ENCODE peak calls at places on chromosomes 3 and 15, in eight cellular contexts. N is PC-3, W is neural progenitor cell, I is hepatocyte, Q is OCI-LY7, P is SK-N-SH, J is HepG2, A is IMR-90. Z is an unnamed sample.

GRCh38 chr15:89389841-89390603 is 55.4 kb upstream of the POLG start:
- DNase-seq in N (no peak), Q (no peak), A (no peak), W (peak; percentile 63), I (no peak), P (peak; percentile 83), J (no peak), Z (no peak)

GRCh38 chr3:11944052-11944673 is 60.0 kb upstream of the SYN2 start:
- DNase-seq in Q (no peak), A (peak; percentile 10), J (peak; percentile 37), P (peak; percentile 27), N (peak; percentile 72), I (peak; percentile 54), W (peak; percentile 69), Z (peak; percentile 44)

GRCh38 chr15:62124176-62124952 is 40.7 kb downstream of the C2CD4B start:
- DNase-seq in N (peak; percentile 63), I (no peak), P (no peak), A (peak; percentile 20), J (peak; percentile 49), Q (peak; percentile 6), W (no peak), Z (no peak)

GRCh38 chr15:58546066-58546591 is 114.3 kb downstream of the LIPC start:
- DNase-seq in I (no peak), A (no peak), P (no peak), N (no peak), J (no peak), W (no peak), Q (no peak), Z (no peak)

GRCh38 chr15:77027697-77028450 is 32.9 kb downstream of the PSTPIP1 start:
- DNase-seq in J (no peak), W (peak; percentile 55), A (no peak), Q (no peak), N (no peak), I (no peak), P (peak; percentile 32), Z (no peak)

GRCh38 chr15:74422723-74423442 is 10.9 kb downstream of the SEMA7A start:
- DNase-seq in P (no peak), N (peak; percentile 24), W (peak; percentile 55), Q (no peak), I (no peak), J (peak; percentile 82), A (peak; percentile 52), Z (no peak)

GRCh38 chr15:78855746-78856145 is 16.9 kb upstream of the MORF4L1 start:
- DNase-seq in W (no peak), J (no peak), I (no peak), Q (no peak), P (no peak), N (no peak), A (peak; percentile 78), Z (no peak)

GRCh38 chr3:16290007-16290826 is 25.2 kb downstream of the OXNAD1 start:
- DNase-seq in W (peak; percentile 63), N (peak; percentile 73), P (peak; percentile 30), A (peak; percentile 67), I (peak; percentile 63), Q (peak; percentile 62), J (peak; percentile 37), Z (peak; percentile 85)

GRCh38 chr15:50840520-50840919 is 68.0 kb upstream of the AP4E1 start:
- DNase-seq in P (no peak), J (no peak), I (no peak), W (no peak), N (no peak), A (no peak), Q (no peak), Z (peak; percentile 47)

GRCh38 chr3:107578523-107578922 is 55.8 kb downstream of the BBX start:
- DNase-seq in W (no peak), I (no peak), N (no peak), Q (no peak), A (no peak), P (no peak), J (no peak), Z (no peak)

GRCh38 chr3:36562945-36563344 is 182.6 kb downstream of the STAC start:
- DNase-seq in Q (no peak), N (no peak), W (no peak), P (no peak), J (no peak), I (no peak), A (no peak), Z (no peak)

GRCh38 chr3:30628931-30629590 is 22.7 kb downstream of the TGFBR2 start:
- DNase-seq in W (no peak), N (no peak), I (peak; percentile 18), A (no peak), Q (peak; percentile 75), J (no peak), P (no peak), Z (no peak)
- H4K20me1 ChIP-seq in W (no peaks in the 10 kb centered on the region), N (peaks cover 12% of the 10 kb centered on the region), I (no peaks in the 10 kb centered on the region), A (peaks cover 21% of the 10 kb centered on the region), Q (no peaks in the 10 kb centered on the region), J (peaks cover 97% of the 10 kb centered on the region), P (peaks cover 4% of the 10 kb centered on the region), Z (no peaks in the 10 kb centered on the region)

GRCh38 chr3:141900343-141900742 is 23.9 kb downstream of the ATP1B3 start:
- DNase-seq in P (no peak), Q (no peak), A (no peak), N (no peak), W (no peak), I (no peak), J (no peak), Z (no peak)
- H3K4me3 ChIP-seq in P (no peak overlapping the region), Q (no peak overlapping the region), A (no peak overlapping the region), N (no peak overlapping the region), W (no peak overlapping the region), I (no peak overlapping the region), J (no peak overlapping the region), Z (no peak overlapping the region)

DNA sequence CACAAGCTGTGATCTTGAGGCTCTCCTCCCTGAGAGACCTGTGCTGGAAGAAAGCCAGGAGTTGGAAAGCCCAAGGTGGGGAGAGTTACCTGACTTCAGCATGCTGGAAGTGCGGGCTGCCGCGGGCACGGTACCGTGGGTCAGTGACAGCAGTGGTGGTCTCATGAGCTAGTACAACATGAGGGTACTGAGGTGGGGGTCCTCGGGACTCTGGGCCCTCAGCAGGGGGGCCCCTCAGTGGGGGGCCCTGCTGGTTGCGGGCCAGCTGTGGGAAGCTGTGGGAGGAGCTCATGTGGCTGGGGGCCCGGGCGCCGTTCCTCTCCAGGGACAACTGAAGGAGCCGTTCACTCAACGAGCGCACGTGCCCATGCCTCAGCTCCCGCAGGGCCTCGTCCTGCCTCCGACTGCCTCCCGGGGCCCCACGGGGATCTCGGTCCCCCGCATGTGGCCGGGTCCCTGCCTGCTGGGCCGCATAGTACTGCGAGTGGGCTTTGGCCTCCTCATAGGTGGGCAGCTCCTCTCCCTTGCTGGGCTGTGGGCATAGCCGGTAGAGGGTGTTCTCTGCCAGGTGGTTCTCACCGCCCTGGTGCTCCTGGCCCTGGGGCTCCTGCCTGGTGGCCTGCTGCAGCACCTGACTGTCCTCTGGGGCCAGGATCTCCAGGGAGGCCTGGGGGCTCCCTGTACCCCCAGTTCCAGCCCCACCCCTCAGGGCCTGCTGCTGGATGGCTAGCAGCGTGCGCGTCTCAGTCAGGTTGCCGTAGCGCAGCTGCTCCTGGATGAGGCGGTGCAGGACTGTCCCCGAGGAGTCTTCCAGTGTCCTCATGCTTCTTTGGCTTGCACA is 3.4 kb downstream of the AMOTL2 start:
- DNase-seq in Q (no peak), J (no peak), N (no peak), I (no peak), P (no peak), W (no peak), A (no peak), Z (no peak)
- H3K4me2 ChIP-seq in Q (no peak overlapping the region), J (no peak overlapping the region), N (no peak overlapping the region), I (peak overlapping the region; percentile 81), P (peak overlapping the region; percentile 89), W (no peak overlapping the region), A (peak overlapping the region; percentile 93), Z (no peak overlapping the region)

GRCh38 chr15:70322051-70322668 is 224.4 kb upstream of the TLE3 start:
- DNase-seq in J (no peak), I (no peak), Q (no peak), N (no peak), A (no peak), W (no peak), P (no peak), Z (peak; percentile 65)
- H4K20me1 ChIP-seq in J (no peaks in the 10 kb centered on the region), I (no peaks in the 10 kb centered on the region), Q (no peaks in the 10 kb centered on the region), N (no peaks in the 10 kb centered on the region), A (no peaks in the 10 kb centered on the region), W (peaks cover 5% of the 10 kb centered on the region), P (no peaks in the 10 kb centered on the region), Z (no peaks in the 10 kb centered on the region)

GRCh38 chr15:39885099-39885777 is 34.8 kb downstream of the GPR176 start:
- DNase-seq in N (no peak), P (no peak), W (no peak), A (no peak), J (no peak), I (no peak), Q (no peak), Z (no peak)
- H3K4me3 ChIP-seq in N (no peak overlapping the region), P (no peak overlapping the region), W (no peak overlapping the region), A (no peak overlapping the region), J (no peak overlapping the region), I (no peak overlapping the region), Q (no peak overlapping the region), Z (no peak overlapping the region)

GRCh38 chr15:26065723-26066122 is 202.6 kb upstream of the ATP10A start:
- DNase-seq in Q (no peak), N (no peak), P (no peak), A (no peak), J (no peak), W (peak; percentile 61), I (no peak), Z (no peak)

GRCh38 chr15:26073430-26074333 is 210.6 kb upstream of the ATP10A start:
- DNase-seq in A (no peak), Q (no peak), W (no peak), J (no peak), N (no peak), I (no peak), P (no peak), Z (no peak)

GRCh38 chr15:26066896-26067295 is 203.8 kb upstream of the ATP10A start:
- DNase-seq in P (no peak), N (no peak), Q (no peak), I (no peak), A (no peak), J (no peak), W (no peak), Z (no peak)

GRCh38 chr15:26069204-26069603 is 206.1 kb upstream of the ATP10A start:
- DNase-seq in W (peak; percentile 71), J (no peak), P (no peak), I (no peak), A (no peak), Q (no peak), N (no peak), Z (no peak)

DNA sequence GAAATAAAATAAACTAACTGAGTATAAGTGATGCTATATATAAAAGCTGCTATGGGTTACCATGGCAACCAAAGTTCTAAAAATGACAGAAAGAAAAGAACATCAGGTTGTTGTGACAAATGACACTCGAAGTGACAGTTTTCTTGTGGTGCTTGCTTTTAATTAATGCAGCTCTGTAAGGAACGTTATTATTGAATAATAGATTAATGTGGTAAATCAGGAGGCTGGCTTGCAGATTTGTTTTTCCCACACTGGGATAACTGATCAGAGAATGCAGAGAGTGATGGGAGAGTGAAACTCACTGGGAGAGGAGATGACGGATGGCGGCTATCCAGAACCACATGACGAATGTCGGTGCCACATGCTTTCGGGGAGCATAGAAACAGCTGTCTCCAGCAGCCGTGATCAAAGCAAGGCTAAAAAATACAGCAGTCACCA is 207.0 kb upstream of the ATP10A start:
- DNase-seq in P (no peak), Q (no peak), I (no peak), N (no peak), W (no peak), A (no peak), J (no peak), Z (no peak)
- H3K4me2 ChIP-seq in P (no peak overlapping the region), Q (no peak overlapping the region), I (no peak overlapping the region), N (no peak overlapping the region), W (peak overlapping the region; percentile 75), A (no peak overlapping the region), J (no peak overlapping the region), Z (no peak overlapping the region)

Z was measured in Karpas-422.